ENCODE peak calls at places on chromosomes 5 and 9, in seven cellular contexts. One of them, this sample, is unnamed.
A peak's percentile ranks its signal among the peaks of the same experiment; 100 is the strongest.

GRCh38 chr9:95190413-95190812 is 127.1 kb downstream of the FANCC start:
- DNase-seq in SJSA1: no peak
- DNase-seq in H9: no peak
- DNase-seq in NB4: no peak
- DNase-seq in NAMALWA: no peak
- DNase-seq in NCI-H1092 treated with DMSO at 0.1 percent for 48 hours: no peak
- DNase-seq in activated naive CD4-positive, alpha-beta T cell treated with anti-CD3 and anti-CD28 coated beads, Interleukin-2, amount 50 U/mL, for 16 hours: no peak
- DNase-seq in this sample: no peak

GRCh38 chr9:130542038-130542437 is 37.3 kb upstream of the FUBP3 start:
- DNase-seq in NAMALWA: no peak
- DNase-seq in NCI-H1092 treated with DMSO at 0.1 percent for 48 hours: no peak
- DNase-seq in SJSA1: no peak
- DNase-seq in NB4: no peak
- DNase-seq in H9: no peak
- DNase-seq in activated naive CD4-positive, alpha-beta T cell treated with anti-CD3 and anti-CD28 coated beads, Interleukin-2, amount 50 U/mL, for 16 hours: no peak
- DNase-seq in this sample: no peak

GRCh38 chr5:157558681-157559080 is 16.9 kb downstream of the ADAM19 start:
- DNase-seq in NCI-H1092 treated with DMSO at 0.1 percent for 48 hours: no peak
- DNase-seq in NAMALWA: no peak
- DNase-seq in H9: no peak
- DNase-seq in SJSA1: no peak
- DNase-seq in activated naive CD4-positive, alpha-beta T cell treated with anti-CD3 and anti-CD28 coated beads, Interleukin-2, amount 50 U/mL, for 16 hours: no peak
- DNase-seq in NB4: no peak
- DNase-seq in this sample: no peak

GRCh38 chr5:756865-757345 is 27.6 kb downstream of the ZDHHC11B start:
- DNase-seq in activated naive CD4-positive, alpha-beta T cell treated with anti-CD3 and anti-CD28 coated beads, Interleukin-2, amount 50 U/mL, for 16 hours: no peak
- DNase-seq in NCI-H1092 treated with DMSO at 0.1 percent for 48 hours: no peak
- DNase-seq in NAMALWA: no peak
- DNase-seq in SJSA1: peak; percentile 57
- DNase-seq in NB4: no peak
- DNase-seq in H9: no peak
- DNase-seq in this sample: no peak

GRCh38 chr5:126806-127205 is 34.8 kb downstream of the PLEKHG4B start:
- DNase-seq in NAMALWA: peak; percentile 35
- DNase-seq in SJSA1: no peak
- DNase-seq in activated naive CD4-positive, alpha-beta T cell treated with anti-CD3 and anti-CD28 coated beads, Interleukin-2, amount 50 U/mL, for 16 hours: no peak
- DNase-seq in H9: peak; percentile 76
- DNase-seq in NB4: no peak
- DNase-seq in NCI-H1092 treated with DMSO at 0.1 percent for 48 hours: no peak
- DNase-seq in this sample: no peak

GRCh38 chr9:88980732-88981336 is 10.4 kb upstream of the S1PR3 start:
- DNase-seq in NAMALWA: no peak
- DNase-seq in SJSA1: no peak
- DNase-seq in H9: no peak
- DNase-seq in activated naive CD4-positive, alpha-beta T cell treated with anti-CD3 and anti-CD28 coated beads, Interleukin-2, amount 50 U/mL, for 16 hours: no peak
- DNase-seq in NB4: no peak
- DNase-seq in NCI-H1092 treated with DMSO at 0.1 percent for 48 hours: no peak
- DNase-seq in this sample: peak; percentile 1

GRCh38 chr9:127942152-127943010 is 4.7 kb upstream of the DPM2 start:
- DNase-seq in NAMALWA: peak; percentile 76
- DNase-seq in NCI-H1092 treated with DMSO at 0.1 percent for 48 hours: peak; percentile 47
- DNase-seq in activated naive CD4-positive, alpha-beta T cell treated with anti-CD3 and anti-CD28 coated beads, Interleukin-2, amount 50 U/mL, for 16 hours: no peak
- DNase-seq in NB4: peak; percentile 68
- DNase-seq in SJSA1: peak; percentile 66
- DNase-seq in H9: peak; percentile 86
- DNase-seq in this sample: peak; percentile 86

GRCh38 chr5:53508125-53508524 is 27.7 kb downstream of the FST start:
- DNase-seq in H9: no peak
- DNase-seq in NB4: no peak
- DNase-seq in NCI-H1092 treated with DMSO at 0.1 percent for 48 hours: no peak
- DNase-seq in activated naive CD4-positive, alpha-beta T cell treated with anti-CD3 and anti-CD28 coated beads, Interleukin-2, amount 50 U/mL, for 16 hours: no peak
- DNase-seq in SJSA1: no peak
- DNase-seq in NAMALWA: no peak
- DNase-seq in this sample: no peak

GRCh38 chr9:121567142-121568100 is 67.8 kb upstream of the GGTA1 start:
- DNase-seq in activated naive CD4-positive, alpha-beta T cell treated with anti-CD3 and anti-CD28 coated beads, Interleukin-2, amount 50 U/mL, for 16 hours: no peak
- DNase-seq in NCI-H1092 treated with DMSO at 0.1 percent for 48 hours: no peak
- DNase-seq in NB4: no peak
- DNase-seq in SJSA1: no peak
- DNase-seq in H9: no peak
- DNase-seq in NAMALWA: no peak
- DNase-seq in this sample: peak; percentile 81

GRCh38 chr5:139994234-139994633 is 48.9 kb downstream of the NRG2 start:
- DNase-seq in NB4: no peak
- DNase-seq in SJSA1: no peak
- DNase-seq in NAMALWA: no peak
- DNase-seq in H9: no peak
- DNase-seq in activated naive CD4-positive, alpha-beta T cell treated with anti-CD3 and anti-CD28 coated beads, Interleukin-2, amount 50 U/mL, for 16 hours: no peak
- DNase-seq in NCI-H1092 treated with DMSO at 0.1 percent for 48 hours: no peak
- DNase-seq in this sample: no peak

GRCh38 chr5:137220523-137220927 is 278.6 kb downstream of the SPOCK1 start:
- DNase-seq in NCI-H1092 treated with DMSO at 0.1 percent for 48 hours: peak; percentile 42
- DNase-seq in H9: peak; percentile 43
- DNase-seq in NB4: peak; percentile 58
- DNase-seq in activated naive CD4-positive, alpha-beta T cell treated with anti-CD3 and anti-CD28 coated beads, Interleukin-2, amount 50 U/mL, for 16 hours: no peak
- DNase-seq in SJSA1: peak; percentile 70
- DNase-seq in NAMALWA: peak; percentile 77
- DNase-seq in this sample: no peak

GRCh38 chr9:121674952-121675351 is 23.5 kb downstream of the DAB2IP start:
- DNase-seq in NB4: peak; percentile 50
- DNase-seq in H9: peak; percentile 59
- DNase-seq in NAMALWA: no peak
- DNase-seq in activated naive CD4-positive, alpha-beta T cell treated with anti-CD3 and anti-CD28 coated beads, Interleukin-2, amount 50 U/mL, for 16 hours: no peak
- DNase-seq in SJSA1: no peak
- DNase-seq in NCI-H1092 treated with DMSO at 0.1 percent for 48 hours: no peak
- DNase-seq in this sample: no peak

GRCh38 chr5:9831823-9832222 is 201.7 kb upstream of the TAS2R1 start:
- DNase-seq in SJSA1: no peak
- DNase-seq in NCI-H1092 treated with DMSO at 0.1 percent for 48 hours: no peak
- DNase-seq in NAMALWA: no peak
- DNase-seq in NB4: no peak
- DNase-seq in activated naive CD4-positive, alpha-beta T cell treated with anti-CD3 and anti-CD28 coated beads, Interleukin-2, amount 50 U/mL, for 16 hours: no peak
- DNase-seq in H9: no peak
- DNase-seq in this sample: no peak

GRCh38 chr9:72926506-72926905 is 26.3 kb downstream of the ALDH1A1 start:
- DNase-seq in activated naive CD4-positive, alpha-beta T cell treated with anti-CD3 and anti-CD28 coated beads, Interleukin-2, amount 50 U/mL, for 16 hours: no peak
- DNase-seq in SJSA1: no peak
- DNase-seq in H9: no peak
- DNase-seq in NCI-H1092 treated with DMSO at 0.1 percent for 48 hours: no peak
- DNase-seq in NB4: no peak
- DNase-seq in NAMALWA: no peak
- DNase-seq in this sample: no peak

GRCh38 chr5:143495823-143496275 is 92.4 kb upstream of the NR3C1 start:
- DNase-seq in NAMALWA: no peak
- DNase-seq in SJSA1: no peak
- DNase-seq in activated naive CD4-positive, alpha-beta T cell treated with anti-CD3 and anti-CD28 coated beads, Interleukin-2, amount 50 U/mL, for 16 hours: no peak
- DNase-seq in H9: no peak
- DNase-seq in NCI-H1092 treated with DMSO at 0.1 percent for 48 hours: peak; percentile 73
- DNase-seq in NB4: no peak
- DNase-seq in this sample: no peak

GRCh38 chr9:90433398-90433890 is 209.2 kb downstream of the DIRAS2 start:
- DNase-seq in NB4: no peak
- DNase-seq in NCI-H1092 treated with DMSO at 0.1 percent for 48 hours: no peak
- DNase-seq in H9: peak; percentile 92
- DNase-seq in NAMALWA: no peak
- DNase-seq in SJSA1: no peak
- DNase-seq in activated naive CD4-positive, alpha-beta T cell treated with anti-CD3 and anti-CD28 coated beads, Interleukin-2, amount 50 U/mL, for 16 hours: no peak
- DNase-seq in this sample: no peak

GRCh38 chr5:126433708-126434107 is 10.5 kb downstream of the GRAMD2B start:
- DNase-seq in NB4: no peak
- DNase-seq in H9: no peak
- DNase-seq in NCI-H1092 treated with DMSO at 0.1 percent for 48 hours: no peak
- DNase-seq in SJSA1: no peak
- DNase-seq in NAMALWA: no peak
- DNase-seq in activated naive CD4-positive, alpha-beta T cell treated with anti-CD3 and anti-CD28 coated beads, Interleukin-2, amount 50 U/mL, for 16 hours: no peak
- DNase-seq in this sample: no peak

GRCh38 chr5:9363026-9363793 is 182.7 kb downstream of the SEMA5A start:
- DNase-seq in NB4: no peak
- DNase-seq in NAMALWA: no peak
- DNase-seq in NCI-H1092 treated with DMSO at 0.1 percent for 48 hours: no peak
- DNase-seq in activated naive CD4-positive, alpha-beta T cell treated with anti-CD3 and anti-CD28 coated beads, Interleukin-2, amount 50 U/mL, for 16 hours: no peak
- DNase-seq in H9: no peak
- DNase-seq in SJSA1: no peak
- DNase-seq in this sample: no peak

GRCh38 chr5:74326571-74327338 is 313.8 kb downstream of the ENC1 start:
- DNase-seq in NB4: peak; percentile 86
- DNase-seq in NAMALWA: peak; percentile 54
- DNase-seq in SJSA1: peak; percentile 90
- DNase-seq in NCI-H1092 treated with DMSO at 0.1 percent for 48 hours: no peak
- DNase-seq in H9: no peak
- DNase-seq in activated naive CD4-positive, alpha-beta T cell treated with anti-CD3 and anti-CD28 coated beads, Interleukin-2, amount 50 U/mL, for 16 hours: peak; percentile 17
- DNase-seq in this sample: peak; percentile 22

GRCh38 chr9:16530669-16531461 is 339.6 kb downstream of the BNC2 start:
- DNase-seq in activated naive CD4-positive, alpha-beta T cell treated with anti-CD3 and anti-CD28 coated beads, Interleukin-2, amount 50 U/mL, for 16 hours: no peak
- DNase-seq in NAMALWA: no peak
- DNase-seq in NCI-H1092 treated with DMSO at 0.1 percent for 48 hours: peak; percentile 86
- DNase-seq in SJSA1: peak; percentile 39
- DNase-seq in H9: no peak
- DNase-seq in NB4: peak; percentile 94
- DNase-seq in this sample: no peak

GRCh38 chr9:115625954-115626353 is 508.0 kb upstream of the TNC start:
- DNase-seq in SJSA1: no peak
- DNase-seq in NB4: no peak
- DNase-seq in NAMALWA: no peak
- DNase-seq in NCI-H1092 treated with DMSO at 0.1 percent for 48 hours: no peak
- DNase-seq in H9: no peak
- DNase-seq in activated naive CD4-positive, alpha-beta T cell treated with anti-CD3 and anti-CD28 coated beads, Interleukin-2, amount 50 U/mL, for 16 hours: no peak
- DNase-seq in this sample: no peak

GRCh38 chr9:136225748-136226679 is 19.6 kb downstream of the QSOX2 start:
- DNase-seq in NCI-H1092 treated with DMSO at 0.1 percent for 48 hours: peak; percentile 42
- DNase-seq in H9: peak; percentile 83
- DNase-seq in activated naive CD4-positive, alpha-beta T cell treated with anti-CD3 and anti-CD28 coated beads, Interleukin-2, amount 50 U/mL, for 16 hours: peak; percentile 71
- DNase-seq in SJSA1: peak; percentile 61
- DNase-seq in NB4: peak; percentile 68
- DNase-seq in NAMALWA: peak; percentile 96
- DNase-seq in this sample: peak; percentile 35

GRCh38 chr5:52443187-52443586 is 344.5 kb upstream of the ITGA1 start:
- DNase-seq in NB4: peak; percentile 36
- DNase-seq in NCI-H1092 treated with DMSO at 0.1 percent for 48 hours: no peak
- DNase-seq in H9: no peak
- DNase-seq in NAMALWA: no peak
- DNase-seq in SJSA1: no peak
- DNase-seq in activated naive CD4-positive, alpha-beta T cell treated with anti-CD3 and anti-CD28 coated beads, Interleukin-2, amount 50 U/mL, for 16 hours: no peak
- DNase-seq in this sample: no peak

GRCh38 chr5:106595864-106596263 is 1074.9 kb downstream of the EFNA5 start:
- DNase-seq in NAMALWA: no peak
- DNase-seq in activated naive CD4-positive, alpha-beta T cell treated with anti-CD3 and anti-CD28 coated beads, Interleukin-2, amount 50 U/mL, for 16 hours: no peak
- DNase-seq in NCI-H1092 treated with DMSO at 0.1 percent for 48 hours: no peak
- DNase-seq in SJSA1: no peak
- DNase-seq in NB4: no peak
- DNase-seq in H9: no peak
- DNase-seq in this sample: no peak

GRCh38 chr9:74777136-74777879 is 110.4 kb downstream of the TRPM6 start:
- DNase-seq in NCI-H1092 treated with DMSO at 0.1 percent for 48 hours: peak; percentile 16
- DNase-seq in SJSA1: peak; percentile 59
- DNase-seq in NB4: peak; percentile 49
- DNase-seq in NAMALWA: peak; percentile 82
- DNase-seq in H9: peak; percentile 54
- DNase-seq in activated naive CD4-positive, alpha-beta T cell treated with anti-CD3 and anti-CD28 coated beads, Interleukin-2, amount 50 U/mL, for 16 hours: peak; percentile 65
- DNase-seq in this sample: peak; percentile 71

GRCh38 chr5:179120951-179121666 is 60.9 kb downstream of the ZNF354C start:
- DNase-seq in NAMALWA: no peak
- DNase-seq in SJSA1: peak; percentile 45
- DNase-seq in activated naive CD4-positive, alpha-beta T cell treated with anti-CD3 and anti-CD28 coated beads, Interleukin-2, amount 50 U/mL, for 16 hours: no peak
- DNase-seq in NCI-H1092 treated with DMSO at 0.1 percent for 48 hours: no peak
- DNase-seq in NB4: no peak
- DNase-seq in H9: no peak
- DNase-seq in this sample: no peak

GRCh38 chr9:93223241-93224180 is 39.6 kb downstream of the WNK2 start:
- DNase-seq in NB4: no peak
- DNase-seq in NCI-H1092 treated with DMSO at 0.1 percent for 48 hours: peak; percentile 56
- DNase-seq in NAMALWA: no peak
- DNase-seq in activated naive CD4-positive, alpha-beta T cell treated with anti-CD3 and anti-CD28 coated beads, Interleukin-2, amount 50 U/mL, for 16 hours: no peak
- DNase-seq in SJSA1: no peak
- DNase-seq in H9: no peak
- DNase-seq in this sample: no peak

GRCh38 chr9:92948032-92948534 is 760 bp downstream of the FGD3 start:
- DNase-seq in NCI-H1092 treated with DMSO at 0.1 percent for 48 hours: no peak
- DNase-seq in SJSA1: no peak
- DNase-seq in NAMALWA: no peak
- DNase-seq in NB4: no peak
- DNase-seq in activated naive CD4-positive, alpha-beta T cell treated with anti-CD3 and anti-CD28 coated beads, Interleukin-2, amount 50 U/mL, for 16 hours: no peak
- DNase-seq in H9: no peak
- DNase-seq in this sample: no peak

GRCh38 chr5:34538026-34538672 is 118.0 kb upstream of the RAI14 start:
- DNase-seq in NB4: peak; percentile 20
- DNase-seq in SJSA1: no peak
- DNase-seq in activated naive CD4-positive, alpha-beta T cell treated with anti-CD3 and anti-CD28 coated beads, Interleukin-2, amount 50 U/mL, for 16 hours: peak; percentile 14
- DNase-seq in H9: peak; percentile 53
- DNase-seq in NAMALWA: no peak
- DNase-seq in NCI-H1092 treated with DMSO at 0.1 percent for 48 hours: no peak
- DNase-seq in this sample: no peak

GRCh38 chr9:134399435-134400056 is 73.3 kb downstream of the RXRA start:
- DNase-seq in NCI-H1092 treated with DMSO at 0.1 percent for 48 hours: no peak
- DNase-seq in H9: no peak
- DNase-seq in NAMALWA: peak; percentile 47
- DNase-seq in NB4: peak; percentile 64
- DNase-seq in activated naive CD4-positive, alpha-beta T cell treated with anti-CD3 and anti-CD28 coated beads, Interleukin-2, amount 50 U/mL, for 16 hours: no peak
- DNase-seq in SJSA1: no peak
- DNase-seq in this sample: no peak